ENCODE peak calls at places on chromosomes 6 and 20, in eight cellular contexts. D, V, A, M, C, T, E and L are unnamed samples.
A peak's percentile ranks its signal among the peaks of the same experiment; 100 is the strongest.

GRCh38 chr6:51654647-51655046 is 432.8 kb downstream of the PKHD1 start:
- DNase-seq in E (no peak), M (no peak), A (no peak), T (no peak), C (no peak), D (no peak), V (no peak), L (no peak)

GRCh38 chr20:58233881-58234528 is 5.6 kb upstream of the ANKRD60 start:
- DNase-seq in V (no peak), D (no peak), C (no peak), A (no peak), M (peak; percentile 40), T (peak; percentile 55), E (no peak), L (peak; percentile 82)

GRCh38 chr20:59518881-59519706 is 85.2 kb upstream of the PHACTR3 start:
- DNase-seq in V (no peak), D (no peak), A (no peak), C (peak; percentile 47), M (peak; percentile 47), T (peak; percentile 31), E (no peak), L (no peak)

GRCh38 chr6:20696676-20697075 is 162.4 kb downstream of the CDKAL1 start:
- DNase-seq in V (no peak), D (peak; percentile 68), C (peak; percentile 91), A (no peak), T (no peak), E (no peak), M (no peak), L (no peak)

GRCh38 chr6:41757931-41758640 is 10.9 kb upstream of the PGC start:
- DNase-seq in A (no peak), M (no peak), E (no peak), D (no peak), T (no peak), C (peak; percentile 29), V (peak; percentile 7), L (peak; percentile 10)

GRCh38 chr6:126440923-126441322 is 101.0 kb downstream of the CENPW start:
- DNase-seq in V (no peak), D (no peak), E (no peak), A (no peak), T (no peak), C (no peak), M (no peak), L (no peak)

GRCh38 chr6:85405853-85406198 is 44.1 kb upstream of the NT5E start:
- DNase-seq in T (no peak), M (no peak), A (no peak), D (no peak), V (no peak), E (no peak), C (no peak), L (no peak)

GRCh38 chr20:11447371-11448100 is 470.2 kb upstream of the BTBD3 start:
- DNase-seq in T (no peak), V (no peak), A (no peak), D (no peak), C (no peak), M (no peak), E (no peak), L (no peak)

GRCh38 chr6:53986721-53987526 is 124.3 kb upstream of the MLIP start:
- DNase-seq in D (no peak), A (no peak), V (no peak), M (no peak), T (no peak), C (peak; percentile 17), E (no peak), L (no peak)

GRCh38 chr20:36350439-36350838 is 44.3 kb downstream of the DLGAP4 start:
- DNase-seq in D (no peak), M (no peak), E (no peak), C (no peak), V (no peak), T (no peak), A (no peak), L (no peak)
- H3K27me3 ChIP-seq in D (peaks cover 3% of the 10 kb centered on the region), M (no peaks in the 10 kb centered on the region), E (peaks cover 5% of the 10 kb centered on the region), C (peaks cover 10% of the 10 kb centered on the region), V (no peaks in the 10 kb centered on the region), T (no peaks in the 10 kb centered on the region), A (no peaks in the 10 kb centered on the region), L (no peaks in the 10 kb centered on the region)

GRCh38 chr6:44653091-44653490 is 265.6 kb downstream of the CDC5L start:
- DNase-seq in M (no peak), T (no peak), C (no peak), A (no peak), E (no peak), D (no peak), V (no peak), L (no peak)

GRCh38 chr6:44655368-44656342 is 268.1 kb downstream of the CDC5L start:
- DNase-seq in T (peak; percentile 69), C (peak; percentile 28), V (peak; percentile 80), D (no peak), M (peak; percentile 63), A (peak; percentile 74), E (peak; percentile 57), L (peak; percentile 90)

GRCh38 chr6:44652551-44652950 is 265.0 kb downstream of the CDC5L start:
- DNase-seq in V (no peak), D (no peak), T (no peak), E (no peak), C (peak; percentile 25), A (no peak), M (no peak), L (no peak)

GRCh38 chr6:44651604-44652003 is 264.1 kb downstream of the CDC5L start:
- DNase-seq in V (no peak), C (no peak), A (no peak), T (no peak), D (no peak), E (no peak), M (no peak), L (no peak)

DNA sequence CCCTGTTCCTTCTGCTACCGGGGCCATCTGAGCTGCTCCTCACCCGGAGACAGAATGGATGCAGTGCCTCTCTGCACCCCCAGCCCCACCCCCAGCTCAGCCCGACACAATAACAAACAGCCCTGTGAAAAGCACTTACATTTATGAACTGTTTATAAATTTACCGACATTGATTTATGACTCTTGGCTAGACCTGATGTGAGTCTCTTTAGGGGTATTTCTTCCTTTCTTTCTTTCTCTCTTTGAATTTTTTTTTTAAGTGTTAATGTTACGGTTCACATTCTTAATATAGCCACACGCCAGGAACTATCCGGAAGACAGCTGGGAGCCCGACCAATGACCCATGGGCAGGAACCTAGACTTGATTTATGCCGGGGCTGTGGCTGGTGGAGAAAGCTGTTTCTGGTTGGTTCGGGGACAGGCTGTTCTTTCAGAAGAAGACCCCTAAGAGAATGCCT is 266.3 kb downstream of the CDC5L start:
- DNase-seq in D (no peak), M (no peak), C (peak; percentile 31), T (no peak), A (no peak), E (no peak), V (no peak), L (no peak)
- H3K4me3 ChIP-seq in D (no peak overlapping the region), M (no peak overlapping the region), C (no peak overlapping the region), T (no peak overlapping the region), A (no peak overlapping the region), E (no peak overlapping the region), V (no peak overlapping the region), L (no peak overlapping the region)

DNA sequence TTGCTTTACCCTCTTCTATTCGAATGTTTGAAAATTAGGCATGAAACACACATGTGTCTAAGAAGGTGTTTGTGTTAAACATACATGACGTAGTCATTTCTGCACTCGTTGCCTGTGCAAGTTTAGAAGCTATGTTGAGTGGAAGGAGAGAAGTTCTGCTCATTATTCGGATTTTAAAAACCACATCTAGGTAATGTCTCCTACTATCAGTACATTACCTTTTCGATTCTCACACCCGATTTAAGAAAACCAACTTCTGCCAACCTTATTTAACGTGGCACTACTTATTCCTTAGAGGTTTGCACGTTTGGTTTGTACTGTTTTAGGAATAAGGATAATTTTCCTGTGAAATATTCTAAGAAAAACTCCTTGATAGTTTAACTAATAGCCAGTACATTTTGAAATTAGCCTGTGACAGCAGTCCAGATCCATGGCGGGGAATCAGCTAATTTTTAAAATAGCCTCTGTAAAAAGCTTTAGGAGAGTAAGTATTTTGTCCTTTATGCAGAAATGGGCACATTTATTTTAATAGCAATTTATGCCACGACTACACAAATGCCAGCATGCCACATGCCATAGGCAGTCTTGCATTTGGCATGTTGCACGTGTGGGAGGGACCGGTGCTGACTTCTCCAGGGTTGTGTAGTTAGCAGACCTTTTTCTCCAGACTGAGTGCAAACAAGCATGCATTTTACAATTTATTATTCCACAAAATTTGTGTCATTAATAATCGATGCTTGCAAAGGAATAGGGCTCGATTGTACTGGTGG is 6.1 kb downstream of the FOXC1 start:
- DNase-seq in D (no peak), M (no peak), E (no peak), V (no peak), C (no peak), A (no peak), T (no peak), L (no peak)
- H3K27me3 ChIP-seq in D (no peaks in the 10 kb centered on the region), M (peaks cover 99% of the 10 kb centered on the region), E (peaks cover 71% of the 10 kb centered on the region), V (peaks cover 95% of the 10 kb centered on the region), C (no peaks in the 10 kb centered on the region), A (peaks cover 60% of the 10 kb centered on the region), T (peaks cover 71% of the 10 kb centered on the region), L (no peaks in the 10 kb centered on the region)

GRCh38 chr6:147205690-147206600 is 1.7 kb downstream of the STXBP5 start:
- DNase-seq in T (peak; percentile 68), A (no peak), M (no peak), V (no peak), D (no peak), C (peak; percentile 5), E (no peak), L (no peak)

GRCh38 chr6:147203311-147204059 is 732 bp upstream of the STXBP5 start:
- DNase-seq in T (peak; percentile 62), M (no peak), C (peak; percentile 76), E (peak; percentile 32), D (no peak), A (peak; percentile 37), V (peak; percentile 86), L (peak; percentile 90)

GRCh38 chr6:147202516-147203310 is 1.5 kb upstream of the STXBP5 start:
- DNase-seq in D (peak; percentile 93), A (peak; percentile 89), M (peak; percentile 65), V (peak; percentile 81), E (peak; percentile 60), T (peak; percentile 92), C (peak; percentile 98), L (peak; percentile 84)

GRCh38 chr6:147204060-147204785 is at the start of gene STXBP5:
- DNase-seq in A (peak; percentile 34), D (no peak), V (peak; percentile 76), M (no peak), C (peak; percentile 47), T (peak; percentile 63), E (no peak), L (peak; percentile 85)

DNA sequence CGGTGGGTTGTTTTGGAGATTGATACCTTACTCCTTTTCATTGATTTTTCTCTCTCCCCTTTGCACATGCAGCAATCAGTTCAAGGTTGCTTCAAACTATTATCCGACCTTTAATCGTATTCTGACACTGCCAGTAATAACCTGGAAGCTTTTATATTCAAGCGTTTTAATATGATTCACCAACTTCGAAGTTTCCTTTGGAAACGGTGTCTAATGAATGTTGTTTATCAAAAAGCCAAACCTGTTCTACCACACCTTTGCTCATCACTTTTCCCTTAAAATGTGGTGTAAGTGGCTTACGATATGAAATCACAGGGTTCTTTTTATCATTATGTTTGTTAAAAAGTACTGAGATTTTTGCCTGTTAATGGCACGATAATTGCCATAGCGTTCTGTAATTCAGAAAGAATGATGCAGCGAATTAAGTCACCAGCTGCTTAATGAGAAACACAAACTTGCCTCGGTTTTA is 660 bp downstream of the STXBP5 start:
- DNase-seq in M (no peak), D (no peak), C (peak; percentile 10), A (no peak), E (no peak), V (no peak), T (no peak), L (no peak)
- H3K4me3 ChIP-seq in M (peak overlapping the region; percentile 61), D (peak overlapping the region; percentile 81), C (peak overlapping the region; percentile 60), A (peak overlapping the region; percentile 93), E (peak overlapping the region; percentile 81), V (peak overlapping the region; percentile 78), T (peak overlapping the region; percentile 75), L (peak overlapping the region; percentile 95)

GRCh38 chr6:32621372-32621771 is 15.8 kb upstream of the HLA-DQA1 start:
- DNase-seq in M (no peak), A (no peak), C (no peak), T (no peak), V (no peak), D (no peak), E (no peak), L (no peak)
- H3K27me3 ChIP-seq in M (no peaks in the 10 kb centered on the region), A (no peaks in the 10 kb centered on the region), C (no peaks in the 10 kb centered on the region), T (no peaks in the 10 kb centered on the region), V (no peaks in the 10 kb centered on the region), D (no peaks in the 10 kb centered on the region), E (no peaks in the 10 kb centered on the region), L (peaks cover 1% of the 10 kb centered on the region)